ENCODE peak calls at places on chromosomes 1 and 21, in four cellular contexts. J is stimulated activated CD4-positive, alpha-beta T cell treated with anti-CD3 and anti-CD28 coated beads, Interleukin-15, amount 100 ng/mL, for 24 hours; E is Calu3; N is GDM1. K is an unnamed sample.

GRCh38 chr1:245483247-245483646 is 328.5 kb downstream of the KIF26B start:
- DNase-seq in J (no peak), N (no peak), E (no peak), K (no peak)

GRCh38 chr1:97384294-97384952 is 536.4 kb downstream of the DPYD start:
- DNase-seq in N (no peak), E (no peak), J (no peak), K (peak)

GRCh38 chr1:182672487-182672836 is 11.9 kb downstream of the RGS8 start:
- DNase-seq in E (no peak), J (no peak), N (no peak), K (no peak)

GRCh38 chr21:15520811-15521643 is 208.8 kb upstream of the USP25 start:
- DNase-seq in J (no peak), E (no peak), N (no peak), K (no peak)

GRCh38 chr21:43645414-43645891 is 13.8 kb downstream of the HSF2BP start:
- DNase-seq in E (peak), N (peak), J (no peak), K (peak)

GRCh38 chr1:241990040-241990439 is 8.9 kb downstream of the MAP1LC3C start:
- DNase-seq in N (no peak), J (no peak), E (peak), K (peak)

GRCh38 chr1:44605904-44606615 is 68.2 kb downstream of the TMEM53 start:
- DNase-seq in J (no peak), N (no peak), E (no peak), K (no peak)

GRCh38 chr1:234206651-234207284 is 166.5 kb upstream of the COA6 start:
- DNase-seq in E (peak), J (no peak), N (no peak), K (peak)

K was measured in kidney tubule cell.